ENCODE peak calls at places on chromosomes 12 and 14, in ten cellular contexts. One of them, this sample, is unnamed.

GRCh38 chr14:96105089-96105920 is 66.1 kb downstream of the C14orf132 start:
- DNase-seq in fibroblast of lung: no peak
- DNase-seq in GM23338: no peak
- DNase-seq in Panc1: no peak
- DNase-seq in esophagus squamous epithelium: no peak
- DNase-seq in foreskin keratinocyte: no peak
- DNase-seq in adrenal gland: no peak
- DNase-seq in upper lobe of right lung: no peak
- DNase-seq in AG04450: no peak
- DNase-seq in cardiac muscle cell: no peak
- DNase-seq in this sample: no peak

GRCh38 chr12:779745-780734 is 27.7 kb downstream of the WNK1 start:
- DNase-seq in GM23338: no peak
- DNase-seq in foreskin keratinocyte: peak; percentile 29
- DNase-seq in upper lobe of right lung: no peak
- DNase-seq in AG04450: peak; percentile 7
- DNase-seq in esophagus squamous epithelium: no peak
- DNase-seq in fibroblast of lung: peak; percentile 57
- DNase-seq in adrenal gland: no peak
- DNase-seq in cardiac muscle cell: peak; percentile 50
- DNase-seq in Panc1: no peak
- DNase-seq in this sample: no peak

GRCh38 chr12:104713444-104713843 is 244.6 kb downstream of the SLC41A2 start:
- DNase-seq in upper lobe of right lung: no peak
- DNase-seq in adrenal gland: no peak
- DNase-seq in Panc1: no peak
- DNase-seq in esophagus squamous epithelium: no peak
- DNase-seq in GM23338: peak; percentile 23
- DNase-seq in foreskin keratinocyte: no peak
- DNase-seq in fibroblast of lung: no peak
- DNase-seq in AG04450: no peak
- DNase-seq in cardiac muscle cell: no peak
- DNase-seq in this sample: no peak

GRCh38 chr12:123934829-123935228 is 37.8 kb downstream of the CCDC92 start:
- DNase-seq in esophagus squamous epithelium: no peak
- DNase-seq in cardiac muscle cell: peak; percentile 51
- DNase-seq in fibroblast of lung: peak; percentile 33
- DNase-seq in Panc1: no peak
- DNase-seq in foreskin keratinocyte: no peak
- DNase-seq in AG04450: no peak
- DNase-seq in GM23338: no peak
- DNase-seq in adrenal gland: no peak
- DNase-seq in upper lobe of right lung: peak; percentile 60
- DNase-seq in this sample: no peak

GRCh38 chr12:79168687-79169086 is 304.1 kb downstream of the SYT1 start:
- DNase-seq in foreskin keratinocyte: no peak
- DNase-seq in GM23338: no peak
- DNase-seq in adrenal gland: no peak
- DNase-seq in AG04450: no peak
- DNase-seq in upper lobe of right lung: no peak
- DNase-seq in esophagus squamous epithelium: no peak
- DNase-seq in Panc1: no peak
- DNase-seq in cardiac muscle cell: no peak
- DNase-seq in fibroblast of lung: no peak
- DNase-seq in this sample: no peak

GRCh38 chr14:80350707-80351106 is 139.4 kb upstream of the DIO2 start:
- DNase-seq in esophagus squamous epithelium: no peak
- DNase-seq in GM23338: no peak
- DNase-seq in adrenal gland: no peak
- DNase-seq in cardiac muscle cell: peak; percentile 8
- DNase-seq in Panc1: no peak
- DNase-seq in AG04450: no peak
- DNase-seq in foreskin keratinocyte: no peak
- DNase-seq in fibroblast of lung: no peak
- DNase-seq in upper lobe of right lung: no peak
- DNase-seq in this sample: no peak

GRCh38 chr14:70289138-70289537 is 70.3 kb downstream of the COX16 start:
- DNase-seq in GM23338: no peak
- DNase-seq in AG04450: no peak
- DNase-seq in foreskin keratinocyte: no peak
- DNase-seq in fibroblast of lung: no peak
- DNase-seq in Panc1: no peak
- DNase-seq in upper lobe of right lung: no peak
- DNase-seq in cardiac muscle cell: no peak
- DNase-seq in adrenal gland: no peak
- DNase-seq in esophagus squamous epithelium: no peak
- DNase-seq in this sample: no peak

GRCh38 chr14:100893760-100894159 is 9.8 kb downstream of the RTL1 start:
- DNase-seq in adrenal gland: no peak
- DNase-seq in foreskin keratinocyte: no peak
- DNase-seq in cardiac muscle cell: no peak
- DNase-seq in GM23338: no peak
- DNase-seq in upper lobe of right lung: peak; percentile 35
- DNase-seq in esophagus squamous epithelium: no peak
- DNase-seq in AG04450: no peak
- DNase-seq in fibroblast of lung: no peak
- DNase-seq in Panc1: no peak
- DNase-seq in this sample: no peak

GRCh38 chr12:12357697-12358476 is 1.0 kb downstream of the BORCS5 start:
- DNase-seq in upper lobe of right lung: no peak
- DNase-seq in Panc1: no peak
- DNase-seq in fibroblast of lung: no peak
- DNase-seq in AG04450: no peak
- DNase-seq in GM23338: no peak
- DNase-seq in adrenal gland: no peak
- DNase-seq in esophagus squamous epithelium: no peak
- DNase-seq in foreskin keratinocyte: peak; percentile 29
- DNase-seq in cardiac muscle cell: peak; percentile 42
- DNase-seq in this sample: no peak

GRCh38 chr12:69389836-69390235 is 30.3 kb downstream of the YEATS4 start:
- DNase-seq in AG04450: peak; percentile 41
- DNase-seq in upper lobe of right lung: no peak
- DNase-seq in fibroblast of lung: peak; percentile 57
- DNase-seq in GM23338: no peak
- DNase-seq in foreskin keratinocyte: no peak
- DNase-seq in adrenal gland: no peak
- DNase-seq in Panc1: no peak
- DNase-seq in cardiac muscle cell: peak; percentile 78
- DNase-seq in esophagus squamous epithelium: no peak
- DNase-seq in this sample: no peak

GRCh38 chr14:55000381-55000780 is 26.5 kb downstream of the WDHD1 start:
- DNase-seq in GM23338: no peak
- DNase-seq in upper lobe of right lung: no peak
- DNase-seq in esophagus squamous epithelium: no peak
- DNase-seq in adrenal gland: no peak
- DNase-seq in cardiac muscle cell: peak; percentile 70
- DNase-seq in foreskin keratinocyte: no peak
- DNase-seq in fibroblast of lung: peak; percentile 68
- DNase-seq in Panc1: no peak
- DNase-seq in AG04450: no peak
- DNase-seq in this sample: no peak

GRCh38 chr14:105118646-105119409 is 49.7 kb downstream of the JAG2 start:
- DNase-seq in esophagus squamous epithelium: no peak
- DNase-seq in adrenal gland: no peak
- DNase-seq in fibroblast of lung: no peak
- DNase-seq in foreskin keratinocyte: peak; percentile 79
- DNase-seq in cardiac muscle cell: no peak
- DNase-seq in GM23338: no peak
- DNase-seq in AG04450: no peak
- DNase-seq in upper lobe of right lung: no peak
- DNase-seq in Panc1: no peak
- DNase-seq in this sample: no peak

GRCh38 chr14:105117257-105117646 is 51.3 kb downstream of the JAG2 start:
- DNase-seq in foreskin keratinocyte: no peak
- DNase-seq in Panc1: no peak
- DNase-seq in adrenal gland: no peak
- DNase-seq in upper lobe of right lung: no peak
- DNase-seq in GM23338: no peak
- DNase-seq in fibroblast of lung: no peak
- DNase-seq in cardiac muscle cell: no peak
- DNase-seq in esophagus squamous epithelium: no peak
- DNase-seq in AG04450: no peak
- DNase-seq in this sample: no peak

GRCh38 chr14:105117710-105118385 is 50.7 kb downstream of the JAG2 start:
- DNase-seq in upper lobe of right lung: no peak
- DNase-seq in cardiac muscle cell: no peak
- DNase-seq in Panc1: no peak
- DNase-seq in esophagus squamous epithelium: no peak
- DNase-seq in AG04450: no peak
- DNase-seq in fibroblast of lung: no peak
- DNase-seq in adrenal gland: no peak
- DNase-seq in GM23338: no peak
- DNase-seq in foreskin keratinocyte: no peak
- DNase-seq in this sample: no peak

GRCh38 chr14:105119410-105120025 is 49.1 kb downstream of the JAG2 start:
- DNase-seq in esophagus squamous epithelium: no peak
- DNase-seq in cardiac muscle cell: no peak
- DNase-seq in upper lobe of right lung: no peak
- DNase-seq in adrenal gland: no peak
- DNase-seq in AG04450: no peak
- DNase-seq in Panc1: no peak
- DNase-seq in GM23338: no peak
- DNase-seq in fibroblast of lung: no peak
- DNase-seq in foreskin keratinocyte: no peak
- DNase-seq in this sample: no peak

GRCh38 chr14:105120056-105120455 is 48.5 kb downstream of the JAG2 start:
- DNase-seq in upper lobe of right lung: no peak
- DNase-seq in foreskin keratinocyte: peak; percentile 42
- DNase-seq in cardiac muscle cell: no peak
- DNase-seq in GM23338: no peak
- DNase-seq in AG04450: no peak
- DNase-seq in fibroblast of lung: no peak
- DNase-seq in Panc1: no peak
- DNase-seq in adrenal gland: no peak
- DNase-seq in esophagus squamous epithelium: no peak
- DNase-seq in this sample: no peak
- H3K27me3 ChIP-seq in upper lobe of right lung: no peaks in the 10 kb centered on the region
- H3K27me3 ChIP-seq in foreskin keratinocyte: peaks cover 27% of the 10 kb centered on the region
- H3K27me3 ChIP-seq in cardiac muscle cell: peaks cover 2% of the 10 kb centered on the region
- H3K27me3 ChIP-seq in GM23338: no peaks in the 10 kb centered on the region
- H3K27me3 ChIP-seq in AG04450: peaks cover 37% of the 10 kb centered on the region
- H3K27me3 ChIP-seq in fibroblast of lung: peaks cover 10% of the 10 kb centered on the region
- H3K27me3 ChIP-seq in Panc1: no peaks in the 10 kb centered on the region
- H3K27me3 ChIP-seq in adrenal gland: no peaks in the 10 kb centered on the region
- H3K27me3 ChIP-seq in esophagus squamous epithelium: no peaks in the 10 kb centered on the region
- H3K27me3 ChIP-seq in this sample: no peaks in the 10 kb centered on the region

DNA sequence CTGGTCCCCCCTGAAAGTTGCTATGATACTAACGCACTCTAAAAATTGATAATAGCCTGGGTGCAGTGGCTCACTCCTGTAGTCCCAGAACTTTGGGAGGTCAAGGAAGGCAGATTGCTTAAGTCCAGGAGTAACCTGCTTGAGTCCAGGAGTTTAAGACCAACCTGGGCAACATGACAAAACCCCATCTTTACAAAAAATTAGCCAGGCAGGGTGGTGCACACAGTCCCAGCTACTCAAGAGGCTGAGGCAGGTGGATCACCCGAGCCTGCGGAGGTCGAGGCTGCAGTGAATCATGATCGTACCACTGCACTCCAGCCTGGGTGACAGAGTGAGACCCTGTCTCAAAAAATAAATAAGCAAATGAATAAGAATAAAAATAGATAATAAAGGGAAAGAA is 42.9 kb downstream of the HEATR5A start:
- DNase-seq in AG04450: no peak
- DNase-seq in esophagus squamous epithelium: no peak
- DNase-seq in cardiac muscle cell: no peak
- DNase-seq in adrenal gland: no peak
- DNase-seq in Panc1: no peak
- DNase-seq in fibroblast of lung: no peak
- DNase-seq in GM23338: no peak
- DNase-seq in upper lobe of right lung: no peak
- DNase-seq in foreskin keratinocyte: no peak
- DNase-seq in this sample: no peak
- H3K27me3 ChIP-seq in AG04450: no peaks in the 10 kb centered on the region
- H3K27me3 ChIP-seq in esophagus squamous epithelium: no peaks in the 10 kb centered on the region
- H3K27me3 ChIP-seq in cardiac muscle cell: no peaks in the 10 kb centered on the region
- H3K27me3 ChIP-seq in adrenal gland: no peaks in the 10 kb centered on the region
- H3K27me3 ChIP-seq in Panc1: no peaks in the 10 kb centered on the region
- H3K27me3 ChIP-seq in fibroblast of lung: no peaks in the 10 kb centered on the region
- H3K27me3 ChIP-seq in GM23338: no peaks in the 10 kb centered on the region
- H3K27me3 ChIP-seq in upper lobe of right lung: no peaks in the 10 kb centered on the region
- H3K27me3 ChIP-seq in foreskin keratinocyte: no peaks in the 10 kb centered on the region
- H3K27me3 ChIP-seq in this sample: no peaks in the 10 kb centered on the region

GRCh38 chr12:4991373-4991772 is 52.3 kb upstream of the KCNA5 start:
- DNase-seq in foreskin keratinocyte: no peak
- DNase-seq in adrenal gland: no peak
- DNase-seq in fibroblast of lung: no peak
- DNase-seq in upper lobe of right lung: no peak
- DNase-seq in AG04450: no peak
- DNase-seq in cardiac muscle cell: no peak
- DNase-seq in esophagus squamous epithelium: no peak
- DNase-seq in Panc1: no peak
- DNase-seq in GM23338: no peak
- DNase-seq in this sample: no peak

GRCh38 chr12:4992881-4993280 is 50.8 kb upstream of the KCNA5 start:
- DNase-seq in GM23338: no peak
- DNase-seq in upper lobe of right lung: no peak
- DNase-seq in foreskin keratinocyte: no peak
- DNase-seq in esophagus squamous epithelium: no peak
- DNase-seq in cardiac muscle cell: no peak
- DNase-seq in fibroblast of lung: no peak
- DNase-seq in Panc1: no peak
- DNase-seq in adrenal gland: no peak
- DNase-seq in AG04450: no peak
- DNase-seq in this sample: no peak

GRCh38 chr12:4996714-4997113 is 47.0 kb upstream of the KCNA5 start:
- DNase-seq in Panc1: no peak
- DNase-seq in adrenal gland: no peak
- DNase-seq in AG04450: no peak
- DNase-seq in esophagus squamous epithelium: no peak
- DNase-seq in foreskin keratinocyte: no peak
- DNase-seq in upper lobe of right lung: no peak
- DNase-seq in cardiac muscle cell: no peak
- DNase-seq in fibroblast of lung: no peak
- DNase-seq in GM23338: no peak
- DNase-seq in this sample: no peak

GRCh38 chr12:4991801-4992200 is 51.9 kb upstream of the KCNA5 start:
- DNase-seq in upper lobe of right lung: no peak
- DNase-seq in cardiac muscle cell: no peak
- DNase-seq in foreskin keratinocyte: no peak
- DNase-seq in fibroblast of lung: no peak
- DNase-seq in Panc1: no peak
- DNase-seq in esophagus squamous epithelium: no peak
- DNase-seq in AG04450: no peak
- DNase-seq in GM23338: no peak
- DNase-seq in adrenal gland: no peak
- DNase-seq in this sample: no peak

GRCh38 chr12:4994622-4995021 is 49.1 kb upstream of the KCNA5 start:
- DNase-seq in Panc1: no peak
- DNase-seq in foreskin keratinocyte: no peak
- DNase-seq in esophagus squamous epithelium: no peak
- DNase-seq in AG04450: no peak
- DNase-seq in GM23338: no peak
- DNase-seq in upper lobe of right lung: no peak
- DNase-seq in fibroblast of lung: no peak
- DNase-seq in adrenal gland: no peak
- DNase-seq in cardiac muscle cell: no peak
- DNase-seq in this sample: no peak
- H3K27me3 ChIP-seq in Panc1: no peaks in the 10 kb centered on the region
- H3K27me3 ChIP-seq in foreskin keratinocyte: peaks cover 12% of the 10 kb centered on the region
- H3K27me3 ChIP-seq in esophagus squamous epithelium: peaks cover 4% of the 10 kb centered on the region
- H3K27me3 ChIP-seq in AG04450: peaks cover 17% of the 10 kb centered on the region
- H3K27me3 ChIP-seq in GM23338: no peaks in the 10 kb centered on the region
- H3K27me3 ChIP-seq in upper lobe of right lung: peaks cover 36% of the 10 kb centered on the region
- H3K27me3 ChIP-seq in fibroblast of lung: no peaks in the 10 kb centered on the region
- H3K27me3 ChIP-seq in adrenal gland: peaks cover 4% of the 10 kb centered on the region
- H3K27me3 ChIP-seq in cardiac muscle cell: peaks cover 24% of the 10 kb centered on the region
- H3K27me3 ChIP-seq in this sample: no peaks in the 10 kb centered on the region

GRCh38 chr14:99803803-99804202 is 10.6 kb downstream of the EML1 start:
- DNase-seq in AG04450: no peak
- DNase-seq in cardiac muscle cell: no peak
- DNase-seq in upper lobe of right lung: no peak
- DNase-seq in adrenal gland: no peak
- DNase-seq in fibroblast of lung: no peak
- DNase-seq in foreskin keratinocyte: no peak
- DNase-seq in esophagus squamous epithelium: no peak
- DNase-seq in GM23338: no peak
- DNase-seq in Panc1: no peak
- DNase-seq in this sample: no peak
- H3K27me3 ChIP-seq in AG04450: no peaks in the 10 kb centered on the region
- H3K27me3 ChIP-seq in cardiac muscle cell: no peaks in the 10 kb centered on the region
- H3K27me3 ChIP-seq in upper lobe of right lung: no peaks in the 10 kb centered on the region
- H3K27me3 ChIP-seq in adrenal gland: no peaks in the 10 kb centered on the region
- H3K27me3 ChIP-seq in fibroblast of lung: no peaks in the 10 kb centered on the region
- H3K27me3 ChIP-seq in foreskin keratinocyte: peaks cover 71% of the 10 kb centered on the region
- H3K27me3 ChIP-seq in esophagus squamous epithelium: no peaks in the 10 kb centered on the region
- H3K27me3 ChIP-seq in GM23338: no peaks in the 10 kb centered on the region
- H3K27me3 ChIP-seq in Panc1: no peaks in the 10 kb centered on the region
- H3K27me3 ChIP-seq in this sample: no peaks in the 10 kb centered on the region

This sample was measured in heart left ventricle.